ENCODE peak calls at places on chromosomes 7 and 10, in ten cellular contexts. E is frontal cortex, P is EL, Q is germinal center, S is pancreas, W is A549, D is HT1080, R is DMS79 treated with DMSO at 0.1 percent for 48 hours, B is HTR-8/SVneo, M is kidney. Y is an unnamed sample.
A peak's percentile ranks its signal among the peaks of the same experiment; 100 is the strongest.

GRCh38 chr10:109861051-109861450 is 62.3 kb downstream of the XPNPEP1 start:
- DNase-seq in R (peak; percentile 56), M (no peak), W (no peak), S (no peak), B (no peak), E (no peak), Q (no peak), D (no peak), P (no peak), Y (no peak)

GRCh38 chr10:124648131-124648475 is 96.1 kb downstream of the FAM53B start:
- DNase-seq in E (no peak), D (no peak), Q (no peak), W (no peak), M (peak; percentile 64), S (no peak), P (no peak), B (no peak), R (no peak), Y (no peak)

GRCh38 chr7:114047889-114048288 is 129.1 kb upstream of the PPP1R3A start:
- DNase-seq in S (no peak), B (no peak), M (no peak), R (no peak), Q (no peak), E (no peak), D (peak; percentile 70), W (no peak), P (peak; percentile 30), Y (peak; percentile 58)

GRCh38 chr10:33211123-33211878 is 123.2 kb downstream of the NRP1 start:
- DNase-seq in Q (no peak), S (no peak), D (no peak), W (no peak), P (peak; percentile 81), R (no peak), E (no peak), M (peak; percentile 79), B (peak; percentile 45), Y (no peak)

GRCh38 chr10:6145414-6145978 is 56.7 kb downstream of the RBM17 start:
- DNase-seq in R (no peak), M (peak; percentile 84), B (no peak), Q (peak; percentile 44), D (no peak), W (no peak), E (no peak), P (no peak), S (no peak), Y (no peak)

GRCh38 chr10:127987467-127988380 is 80.8 kb downstream of the PTPRE start:
- DNase-seq in M (no peak), Q (no peak), R (no peak), D (no peak), P (no peak), E (no peak), W (no peak), S (no peak), B (no peak), Y (no peak)

GRCh38 chr10:47360419-47361040 is 12.4 kb downstream of the RBP3 start:
- DNase-seq in Q (no peak), M (peak; percentile 18), E (no peak), S (no peak), D (peak; percentile 28), W (no peak), R (no peak), B (no peak), P (no peak), Y (no peak)

GRCh38 chr10:75469018-75469616 is 37.7 kb downstream of the LRMDA start:
- DNase-seq in Q (no peak), R (no peak), P (peak; percentile 88), M (no peak), E (no peak), S (peak; percentile 21), W (peak; percentile 78), B (peak; percentile 88), D (peak; percentile 74), Y (peak; percentile 49)

GRCh38 chr7:82204694-82205093 is 238.9 kb downstream of the CACNA2D1 start:
- DNase-seq in P (peak; percentile 59), S (no peak), R (no peak), Q (no peak), M (no peak), E (no peak), D (peak; percentile 83), W (peak; percentile 57), B (no peak), Y (peak; percentile 91)

GRCh38 chr10:125868372-125868975 is 12.6 kb downstream of the DHX32 start:
- DNase-seq in P (peak; percentile 43), R (peak; percentile 1), Q (no peak), B (peak; percentile 22), E (no peak), W (peak; percentile 74), S (peak; percentile 38), D (peak; percentile 40), M (no peak), Y (peak; percentile 50)

GRCh38 chr10:557792-558328 is 131.6 kb downstream of the DIP2C start:
- DNase-seq in W (peak; percentile 53), Q (no peak), R (no peak), D (no peak), S (no peak), B (no peak), E (no peak), P (peak; percentile 25), M (no peak), Y (no peak)

GRCh38 chr10:97590082-97590747 is 694 bp downstream of the C10orf62 start:
- DNase-seq in W (no peak), Q (no peak), D (no peak), S (no peak), P (no peak), B (no peak), E (no peak), M (no peak), R (no peak), Y (no peak)

GRCh38 chr7:155995183-155995612 is 182.9 kb upstream of the SHH start:
- DNase-seq in D (no peak), P (no peak), R (no peak), B (no peak), W (no peak), M (no peak), Q (no peak), S (no peak), E (no peak), Y (no peak)

GRCh38 chr10:16440396-16441105 is 3.7 kb downstream of the PTER start:
- DNase-seq in W (no peak), R (no peak), B (no peak), S (peak; percentile 56), E (no peak), D (no peak), P (peak; percentile 6), M (no peak), Q (no peak), Y (peak; percentile 49)

GRCh38 chr10:62443866-62444265 is 69.7 kb downstream of the ZNF365 start:
- DNase-seq in D (no peak), B (no peak), M (no peak), E (no peak), P (peak; percentile 25), R (no peak), Q (no peak), W (no peak), S (no peak), Y (no peak)

GRCh38 chr7:32618987-32619386 is 123.7 kb downstream of the AVL9 start:
- DNase-seq in D (peak; percentile 48), P (peak; percentile 11), R (no peak), M (no peak), S (no peak), B (no peak), Q (no peak), E (no peak), W (peak; percentile 65), Y (no peak)

GRCh38 chr10:3946234-3947229 is 161.5 kb upstream of the KLF6 start:
- DNase-seq in D (no peak), P (no peak), M (no peak), Q (no peak), E (no peak), W (no peak), S (no peak), R (no peak), B (no peak), Y (no peak)

GRCh38 chr10:124521429-124521871 is 59.8 kb downstream of the LHPP start:
- DNase-seq in P (no peak), Q (no peak), M (peak; percentile 55), B (no peak), W (no peak), R (no peak), S (peak; percentile 40), D (no peak), E (peak; percentile 69), Y (no peak)

GRCh38 chr10:79260803-79261740 is 86.2 kb upstream of the PPIF start:
- DNase-seq in P (no peak), D (no peak), W (no peak), S (peak; percentile 44), E (no peak), M (no peak), R (no peak), B (no peak), Q (peak; percentile 51), Y (no peak)

GRCh38 chr10:123858039-123858740 is 33.4 kb downstream of the CPXM2 start:
- DNase-seq in P (peak; percentile 48), D (peak; percentile 54), S (no peak), R (no peak), Q (no peak), E (no peak), M (peak; percentile 20), B (no peak), W (no peak), Y (no peak)

GRCh38 chr10:47365561-47365960 is 17.4 kb downstream of the RBP3 start:
- DNase-seq in R (no peak), M (peak; percentile 10), E (no peak), P (no peak), W (no peak), D (no peak), S (peak; percentile 3), B (no peak), Q (no peak), Y (no peak)

GRCh38 chr10:75400769-75401568 is 595 bp downstream of the ZNF503 start:
- DNase-seq in Q (peak; percentile 39), D (peak; percentile 11), S (peak; percentile 70), M (peak; percentile 90), E (no peak), R (peak; percentile 19), P (peak; percentile 34), B (no peak), W (peak; percentile 64), Y (peak; percentile 45)

GRCh38 chr7:2729893-2730716 is 42.1 kb downstream of the AMZ1 start:
- DNase-seq in W (no peak), E (no peak), B (no peak), D (no peak), M (peak; percentile 61), P (no peak), Q (no peak), R (no peak), S (no peak), Y (no peak)

GRCh38 chr10:71659739-71660136 is 59.8 kb downstream of the C10orf105 start:
- DNase-seq in R (no peak), M (no peak), B (no peak), Q (no peak), D (no peak), E (no peak), W (no peak), S (no peak), P (no peak), Y (no peak)

GRCh38 chr10:120131183-120131582 is 238.7 kb downstream of the SEC23IP start:
- DNase-seq in D (peak; percentile 24), S (no peak), E (no peak), M (no peak), B (peak; percentile 1), Q (peak; percentile 14), R (no peak), W (peak; percentile 9), P (peak; percentile 22), Y (no peak)

GRCh38 chr10:96043895-96044580 is 655 bp downstream of the CCNJ start:
- DNase-seq in Q (peak; percentile 75), M (peak; percentile 85), S (peak; percentile 42), P (peak; percentile 51), E (peak; percentile 57), D (peak; percentile 34), W (peak; percentile 40), R (peak; percentile 8), B (peak; percentile 31), Y (peak; percentile 6)

GRCh38 chr7:132272763-132273371 is 303.4 kb downstream of the PLXNA4 start:
- DNase-seq in R (no peak), D (no peak), M (no peak), P (no peak), E (no peak), W (no peak), Q (no peak), S (no peak), B (no peak), Y (no peak)

GRCh38 chr7:134435161-134435920 is 23.6 kb downstream of the AKR1B1 start:
- DNase-seq in R (no peak), E (no peak), S (no peak), Q (no peak), B (no peak), W (peak; percentile 54), M (no peak), P (peak; percentile 69), D (no peak), Y (peak; percentile 23)